ENCODE peak calls at places on chromosomes 13 and 19, in ten cellular contexts. D, H, A, R, S, M, F, K, L and U are unnamed samples.

GRCh38 chr13:27991881-27992280 is 3.4 kb upstream of the URAD start:
- DNase-seq in S (no peak), A (no peak), D (no peak), M (no peak), R (no peak), F (no peak), K (no peak), H (no peak), L (no peak), U (no peak)

GRCh38 chr19:19214892-19215291 is 3.1 kb downstream of the NCAN start:
- DNase-seq in R (peak; percentile 21), M (no peak), L (peak; percentile 68), K (no peak), D (peak; percentile 56), A (no peak), S (peak; percentile 31), H (peak; percentile 88), F (no peak), U (no peak)

GRCh38 chr19:34365463-34366401 is 736 bp downstream of the GPI start:
- DNase-seq in S (no peak), R (peak; percentile 36), M (peak; percentile 18), A (no peak), F (no peak), L (peak; percentile 24), K (no peak), H (peak; percentile 26), D (peak; percentile 44), U (no peak)

GRCh38 chr13:52001120-52001731 is 10.0 kb downstream of the ATP7B start:
- DNase-seq in M (peak; percentile 33), R (peak; percentile 33), L (peak; percentile 69), A (no peak), K (no peak), H (no peak), F (no peak), D (peak; percentile 66), S (peak; percentile 19), U (peak; percentile 60)

GRCh38 chr19:10321417-10321797 is 5.6 kb upstream of the FDX2 start:
- DNase-seq in K (no peak), S (no peak), H (no peak), L (no peak), D (no peak), M (no peak), A (no peak), F (no peak), R (no peak), U (no peak)

GRCh38 chr13:61188057-61188456 is 227.6 kb downstream of the PCDH20 start:
- DNase-seq in A (no peak), K (no peak), S (no peak), M (no peak), L (no peak), D (no peak), R (no peak), H (no peak), F (no peak), U (no peak)

GRCh38 chr13:99811067-99811715 is 160.4 kb downstream of the ZIC5 start:
- DNase-seq in S (no peak), K (no peak), D (no peak), M (no peak), L (no peak), F (no peak), H (no peak), R (no peak), A (no peak), U (no peak)

GRCh38 chr19:43780706-43781525 is at the start of gene KCNN4:
- DNase-seq in L (peak; percentile 55), A (peak; percentile 13), R (peak; percentile 53), S (peak; percentile 67), M (no peak), F (no peak), H (no peak), D (peak; percentile 19), K (peak; percentile 33), U (no peak)

GRCh38 chr19:33906578-33907335 is 110.1 kb downstream of the KCTD15 start:
- DNase-seq in S (no peak), D (peak; percentile 46), R (peak; percentile 52), A (no peak), F (no peak), H (peak; percentile 45), M (no peak), K (no peak), L (no peak), U (no peak)

GRCh38 chr13:99642841-99643240 is 141.6 kb downstream of the TM9SF2 start:
- DNase-seq in F (no peak), M (no peak), K (no peak), D (no peak), A (no peak), H (no peak), S (no peak), R (no peak), L (no peak), U (no peak)

GRCh38 chr13:41652735-41653361 is 195.5 kb downstream of the RGCC start:
- DNase-seq in M (peak; percentile 37), R (peak; percentile 50), A (no peak), F (peak; percentile 12), H (peak; percentile 33), K (peak; percentile 23), D (peak; percentile 87), L (peak; percentile 45), S (peak; percentile 63), U (peak; percentile 59)

GRCh38 chr13:57507752-57508463 is 123.6 kb upstream of the PCDH17 start:
- DNase-seq in L (no peak), R (no peak), D (no peak), M (no peak), H (no peak), F (no peak), A (no peak), K (no peak), S (no peak), U (no peak)

GRCh38 chr13:46666727-46667456 is 113.9 kb downstream of the LRCH1 start:
- DNase-seq in A (no peak), D (no peak), S (no peak), F (no peak), K (no peak), R (no peak), M (peak; percentile 79), L (no peak), H (peak; percentile 19), U (no peak)

GRCh38 chr13:98504371-98504963 is 72.4 kb downstream of the STK24 start:
- DNase-seq in L (no peak), A (no peak), D (no peak), R (no peak), K (no peak), F (peak; percentile 40), H (no peak), S (no peak), M (no peak), U (no peak)

GRCh38 chr19:51799311-51799997 is 4.5 kb downstream of the FPR3 start:
- DNase-seq in F (no peak), A (no peak), R (peak; percentile 98), S (peak; percentile 98), D (peak; percentile 100), L (peak; percentile 45), K (no peak), M (no peak), H (no peak), U (no peak)

GRCh38 chr19:47272448-47273312 is 2.0 kb upstream of the INAFM1 start:
- DNase-seq in D (peak; percentile 21), M (no peak), L (no peak), A (no peak), F (no peak), R (peak; percentile 25), S (no peak), H (no peak), K (no peak), U (no peak)

GRCh38 chr19:31658993-31659896 is 310.0 kb upstream of the TSHZ3 start:
- DNase-seq in R (no peak), A (no peak), H (no peak), M (no peak), S (no peak), L (no peak), D (no peak), F (no peak), K (no peak), U (no peak)

GRCh38 chr19:55340144-55340783 is 588 bp downstream of the KMT5C start:
- DNase-seq in F (peak; percentile 35), L (peak; percentile 18), A (no peak), H (no peak), R (no peak), S (no peak), K (no peak), M (no peak), D (no peak), U (no peak)